ENCODE peak calls at places on chromosomes 13 and 19, in eight cellular contexts. J is HCT116, O is GM12878, Z is Panc1, H is upper lobe of left lung, K is GM23338, L is K562, C is HepG2. F is an unnamed sample.

GRCh38 chr19:10871711-10872550 is 578 bp downstream of the CARM1 start:
- ATAC-seq in J (peak; percentile 1), O (peak; percentile 1), Z (peak; percentile 23), H (no peak), K (peak; percentile 17), L (peak; percentile 3), C (peak; percentile 8), F (peak; percentile 0)

GRCh38 chr19:5268801-5269200 is 71.8 kb downstream of the PTPRS start:
- ATAC-seq in J (peak; percentile 41), O (no peak), Z (no peak), H (no peak), K (peak; percentile 25), L (peak; percentile 48), C (no peak), F (peak; percentile 13)

GRCh38 chr13:109628251-109628699 is 158.1 kb downstream of the IRS2 start:
- ATAC-seq in J (no peak), O (no peak), Z (no peak), H (no peak), K (no peak), L (no peak), C (no peak), F (no peak)

GRCh38 chr13:29847501-29847983 is 2.9 kb downstream of the UBL3 start:
- ATAC-seq in J (no peak), O (peak; percentile 6), Z (peak; percentile 34), H (no peak), K (no peak), L (no peak), C (peak; percentile 21), F (no peak)

GRCh38 chr19:4971424-4971793 is 2.5 kb downstream of the KDM4B start:
- ATAC-seq in J (no peak), O (peak; percentile 21), Z (peak; percentile 27), H (no peak), K (peak; percentile 19), L (peak; percentile 38), C (peak; percentile 43), F (no peak)

GRCh38 chr13:100088282-100088647 is 628 bp upstream of the PCCA start:
- ATAC-seq in J (peak; percentile 17), O (peak; percentile 0), Z (peak; percentile 19), H (no peak), K (peak; percentile 6), L (peak; percentile 2), C (peak; percentile 23), F (no peak)

GRCh38 chr13:44232729-44233128 is 140.9 kb upstream of the SERP2 start:
- ATAC-seq in J (no peak), O (no peak), Z (no peak), H (no peak), K (no peak), L (no peak), C (no peak), F (no peak)

GRCh38 chr19:57421037-57421436 is 10.1 kb downstream of the ZNF17 start:
- ATAC-seq in J (no peak), O (no peak), Z (no peak), H (no peak), K (no peak), L (no peak), C (no peak), F (no peak)

GRCh38 chr13:108154421-108154858 is 60.9 kb downstream of the LIG4 start:
- ATAC-seq in J (no peak), O (no peak), Z (no peak), H (peak; percentile 76), K (no peak), L (no peak), C (peak; percentile 99), F (no peak)

GRCh38 chr19:47093841-47094240 is 19.7 kb downstream of the ZC3H4 start:
- ATAC-seq in J (no peak), O (no peak), Z (no peak), H (no peak), K (no peak), L (no peak), C (no peak), F (no peak)

GRCh38 chr19:2042485-2043268 is 8.4 kb downstream of the MKNK2 start:
- ATAC-seq in J (no peak), O (peak; percentile 0), Z (no peak), H (peak; percentile 1), K (peak; percentile 9), L (peak; percentile 0), C (no peak), F (no peak)

GRCh38 chr19:2045501-2046045 is 5.5 kb downstream of the MKNK2 start:
- ATAC-seq in J (no peak), O (no peak), Z (no peak), H (no peak), K (no peak), L (no peak), C (no peak), F (no peak)

GRCh38 chr19:2043269-2043641 is 7.8 kb downstream of the MKNK2 start:
- ATAC-seq in J (no peak), O (no peak), Z (no peak), H (no peak), K (no peak), L (no peak), C (no peak), F (no peak)

GRCh38 chr19:2044709-2045500 is 6.1 kb downstream of the MKNK2 start:
- ATAC-seq in J (no peak), O (no peak), Z (no peak), H (no peak), K (no peak), L (no peak), C (no peak), F (no peak)

DNA sequence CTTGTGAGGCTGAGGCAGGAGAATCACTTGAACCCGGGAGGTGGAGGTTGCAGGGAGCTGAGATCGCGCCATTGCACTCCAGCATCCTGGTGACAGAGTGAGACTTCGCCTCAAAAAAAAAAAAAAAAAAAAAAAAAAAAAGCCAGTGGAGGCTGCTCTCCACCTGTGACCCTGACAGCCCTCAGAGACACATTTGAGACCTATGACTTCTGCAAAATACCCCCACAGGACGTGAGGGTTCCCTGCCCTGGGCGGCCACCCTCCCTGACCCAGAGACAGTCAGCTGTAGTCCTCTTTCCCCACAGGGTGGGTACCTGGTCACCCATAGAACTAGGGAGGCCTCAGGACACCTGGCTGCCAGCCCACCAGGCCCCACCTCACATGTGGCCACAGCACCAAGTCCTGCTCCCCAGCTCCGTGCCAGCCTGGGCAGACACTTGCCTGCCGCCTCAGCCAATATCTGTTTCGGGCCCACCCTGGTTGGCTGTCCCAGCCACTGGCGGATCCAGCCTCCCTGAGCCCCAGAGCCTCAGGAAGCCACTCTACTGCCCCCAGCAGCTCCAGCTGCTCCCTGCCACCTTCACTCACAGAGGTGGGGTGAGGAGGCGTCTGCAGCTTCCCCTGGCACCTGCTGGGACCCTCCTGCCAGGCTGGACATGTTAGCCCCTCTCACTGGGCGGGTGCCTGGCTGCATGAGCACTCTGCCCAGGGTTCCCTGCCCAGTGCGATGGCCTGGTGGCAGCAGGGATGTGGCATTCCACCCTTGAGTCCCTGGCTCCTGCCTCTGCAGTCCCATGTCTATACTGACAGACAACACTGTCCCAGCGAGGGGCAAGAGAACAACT is 7.0 kb downstream of the MKNK2 start:
- ATAC-seq in J (no peak), O (no peak), Z (no peak), H (no peak), K (no peak), L (no peak), C (no peak), F (no peak)
- TF ChIP-seq POLR2AphosphoS5 in J (no peak), O (peak; percentile 33), Z (no peak), H (no peak), K (no peak), L (no peak), C (no peak), F (no peak)

DNA sequence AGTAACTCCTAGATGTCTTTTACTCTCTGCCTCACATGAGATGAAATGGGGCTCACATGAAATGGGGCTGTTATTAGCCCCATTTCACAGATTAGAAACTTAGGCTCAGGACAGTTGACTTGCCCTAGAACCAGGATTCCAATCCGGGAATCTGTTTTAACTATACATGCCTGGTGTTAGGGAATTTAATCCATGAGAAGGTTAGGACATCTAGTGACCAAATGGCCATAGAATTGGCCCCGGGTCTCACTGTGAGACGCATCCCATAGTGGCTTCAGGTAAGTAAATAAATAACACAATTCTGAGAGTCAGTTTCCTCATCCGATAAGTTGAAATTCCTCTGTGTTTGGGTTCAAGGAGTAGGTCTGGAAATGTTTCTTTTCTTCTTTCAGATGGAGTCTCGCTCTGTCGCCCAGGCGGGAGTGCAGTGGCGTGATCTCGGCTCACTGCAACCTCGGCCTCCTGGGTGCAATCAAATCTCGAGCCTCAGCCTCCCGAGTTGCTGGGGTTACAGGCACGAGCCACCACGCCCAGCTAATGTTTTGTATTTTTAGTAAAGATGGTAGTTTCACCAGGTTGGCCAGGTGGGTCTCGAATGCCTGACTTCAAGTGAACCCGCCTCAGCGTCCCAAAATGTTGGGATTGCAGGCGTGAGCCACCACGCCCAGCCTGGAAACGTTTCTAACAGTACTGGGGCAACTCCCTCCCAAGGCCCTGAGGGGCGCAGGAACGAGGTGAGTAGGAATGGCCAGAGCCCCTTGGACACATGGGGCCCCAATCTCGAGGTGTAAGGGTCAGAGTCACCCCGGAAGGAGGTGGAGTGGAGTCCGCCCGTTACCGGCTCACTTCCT is 1.2 kb upstream of the ZNF574 start:
- ATAC-seq in J (peak; percentile 20), O (peak; percentile 37), Z (no peak), H (peak; percentile 32), K (peak; percentile 4), L (peak; percentile 32), C (no peak), F (no peak)
- TF ChIP-seq POLR2AphosphoS5 in J (peak; percentile 50), O (no peak), Z (no peak), H (no peak), K (no peak), L (no peak), C (no peak), F (no peak)

GRCh38 chr19:45994989-45995714 is at the start of gene CCDC61:
- ATAC-seq in J (peak; percentile 98), O (peak; percentile 98), Z (peak; percentile 99), H (peak; percentile 97), K (peak; percentile 93), L (peak; percentile 98), C (peak; percentile 97), F (peak; percentile 98)
- TF ChIP-seq POLR2AphosphoS5 in J (peak; percentile 84), O (peak; percentile 91), Z (peak; percentile 75), H (peak; percentile 77), K (peak; percentile 83), L (peak; percentile 64), C (peak; percentile 93), F (peak; percentile 41)

GRCh38 chr13:41645313-41645712 is 188.0 kb downstream of the RGCC start:
- ATAC-seq in J (no peak), O (no peak), Z (no peak), H (peak; percentile 89), K (no peak), L (no peak), C (peak; percentile 22), F (peak; percentile 91)
- TF ChIP-seq POLR2AphosphoS5 in J (no peak), O (no peak), Z (no peak), H (peak; percentile 29), K (no peak), L (no peak), C (no peak), F (peak; percentile 65)

DNA sequence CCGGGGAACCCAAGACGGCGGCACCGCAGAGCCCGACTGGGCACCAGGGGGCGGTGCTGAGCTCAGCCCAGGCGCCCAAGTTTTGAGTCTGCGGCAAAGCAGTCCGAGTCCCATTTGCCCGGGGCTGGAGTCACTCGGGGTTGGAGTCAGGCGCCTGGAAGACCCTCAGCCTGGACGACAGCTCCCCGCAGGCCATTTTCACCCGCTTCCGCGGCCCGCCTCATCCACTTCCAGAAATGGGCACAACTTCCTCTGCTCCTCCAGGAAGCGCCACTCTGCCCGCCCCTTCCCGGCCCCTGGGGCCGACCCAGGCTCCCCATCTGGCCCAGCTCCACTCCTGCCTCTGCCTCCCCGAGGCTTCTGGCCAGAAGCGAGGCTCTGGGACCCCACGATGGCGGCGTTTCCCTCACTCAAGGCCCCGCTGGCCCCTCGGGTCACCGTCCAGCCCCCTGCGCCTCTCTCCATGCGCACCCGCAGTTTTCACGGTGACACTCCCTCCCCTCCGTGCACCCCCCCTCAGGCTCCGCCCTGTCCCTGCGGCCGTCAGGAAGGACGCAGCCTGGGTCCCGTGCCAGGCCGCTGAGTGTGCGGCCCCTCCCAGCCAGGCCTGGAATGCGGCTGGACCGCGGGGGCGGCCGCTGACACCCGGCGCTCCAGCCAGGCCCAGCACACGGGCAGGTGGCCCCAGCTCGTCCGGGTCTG is 4.9 kb downstream of the SERTAD1 start:
- ATAC-seq in J (peak; percentile 73), O (peak; percentile 73), Z (peak; percentile 83), H (peak; percentile 90), K (peak; percentile 66), L (peak; percentile 77), C (peak; percentile 75), F (peak; percentile 87)
- TF ChIP-seq POLR2AphosphoS5 in J (peak; percentile 93), O (peak; percentile 82), Z (peak; percentile 83), H (peak; percentile 97), K (peak; percentile 80), L (peak; percentile 64), C (peak; percentile 83), F (peak; percentile 96)

F was measured in gastroesophageal sphincter.